ENCODE peak calls at places on chromosomes 1 and 21, in eight cellular contexts. G, I, B, R, K, C, Q and A are unnamed samples.

GRCh38 chr1:100597784-100598183 is 59.8 kb downstream of the GPR88 start:
- DNase-seq in C (no peak), R (no peak), Q (no peak), G (peak), B (no peak), I (peak), K (no peak), A (no peak)

GRCh38 chr1:183674339-183674738 is 21.2 kb upstream of the APOBEC4 start:
- DNase-seq in G (peak), K (no peak), R (no peak), I (peak), C (no peak), Q (no peak), B (no peak), A (no peak)

GRCh38 chr1:94144836-94145235 is 23.9 kb upstream of the ABCA4 start:
- DNase-seq in B (no peak), G (no peak), R (no peak), I (no peak), K (no peak), C (no peak), Q (no peak), A (no peak)

GRCh38 chr1:221031015-221031889 is 152.0 kb downstream of the HLX start:
- DNase-seq in R (no peak), C (no peak), Q (no peak), G (no peak), K (no peak), B (no peak), I (no peak), A (no peak)

GRCh38 chr1:37817481-37817880 is 9.5 kb upstream of the YRDC start:
- DNase-seq in K (no peak), G (no peak), B (no peak), I (peak), C (peak), Q (no peak), R (no peak), A (no peak)

GRCh38 chr1:10181154-10181553 is 29.2 kb upstream of the KIF1B start:
- DNase-seq in B (no peak), K (no peak), I (no peak), Q (no peak), C (no peak), G (no peak), R (no peak), A (no peak)

GRCh38 chr1:212413902-212414327 is 771 bp downstream of the PACC1 start:
- DNase-seq in I (peak), G (no peak), R (no peak), Q (no peak), C (peak), K (no peak), B (no peak), A (no peak)

GRCh38 chr1:205610781-205611473 is 20.9 kb downstream of the ELK4 start:
- DNase-seq in G (peak), K (no peak), Q (no peak), I (no peak), R (no peak), B (no peak), C (no peak), A (no peak)

GRCh38 chr1:47407481-47407880 is 8.6 kb upstream of the FOXE3 start:
- DNase-seq in C (no peak), R (no peak), B (no peak), K (no peak), I (no peak), Q (no peak), G (no peak), A (no peak)

GRCh38 chr1:201318504-201319340 is 35.4 kb downstream of the PKP1 start:
- DNase-seq in G (no peak), R (no peak), B (no peak), C (no peak), K (no peak), Q (no peak), I (no peak), A (no peak)

GRCh38 chr1:46520063-46520911 is 30.7 kb downstream of the DMBX1 start:
- DNase-seq in Q (no peak), R (no peak), C (peak), K (no peak), G (peak), I (peak), B (peak), A (no peak)

GRCh38 chr1:220485791-220486190 is 42.1 kb upstream of the MARK1 start:
- DNase-seq in R (no peak), Q (no peak), K (no peak), I (no peak), C (no peak), G (no peak), B (no peak), A (no peak)

GRCh38 chr1:2130871-2131289 is 63.7 kb downstream of the FAAP20 start:
- DNase-seq in I (no peak), K (no peak), R (no peak), G (no peak), C (no peak), B (no peak), Q (no peak), A (no peak)

GRCh38 chr1:2133879-2134215 is 60.7 kb downstream of the FAAP20 start:
- DNase-seq in K (no peak), Q (no peak), I (no peak), R (no peak), B (no peak), G (no peak), C (peak), A (no peak)

GRCh38 chr1:2133039-2133878 is 61.3 kb downstream of the FAAP20 start:
- DNase-seq in C (peak), K (peak), Q (peak), B (peak), G (peak), R (peak), I (peak), A (peak)

GRCh38 chr1:2134232-2134603 is 60.4 kb downstream of the FAAP20 start:
- DNase-seq in R (no peak), K (no peak), C (no peak), G (no peak), Q (no peak), B (no peak), I (no peak), A (no peak)

GRCh38 chr1:2132222-2133038 is 62.1 kb downstream of the FAAP20 start:
- DNase-seq in B (no peak), C (peak), R (no peak), I (peak), G (peak), Q (no peak), K (peak), A (peak)
- TF ChIP-seq CTCF in B (peak), C (peak), R (peak), I (peak), G (peak), Q (no peak), K (peak), A (peak)

GRCh38 chr21:14121719-14122118 is 89.0 kb downstream of the LIPI start:
- DNase-seq in K (no peak), G (no peak), I (no peak), C (no peak), B (no peak), R (peak), Q (no peak), A (no peak)

GRCh38 chr21:14115646-14116045 is 95.1 kb downstream of the LIPI start:
- DNase-seq in K (no peak), I (no peak), R (no peak), C (no peak), B (no peak), G (no peak), Q (no peak), A (no peak)

GRCh38 chr21:14116080-14116481 is 94.7 kb downstream of the LIPI start:
- DNase-seq in Q (peak), B (no peak), C (no peak), G (no peak), R (no peak), K (no peak), I (no peak), A (no peak)

GRCh38 chr21:14120091-14120734 is 90.5 kb downstream of the LIPI start:
- DNase-seq in C (peak), K (peak), R (peak), G (no peak), B (no peak), Q (peak), I (peak), A (peak)

GRCh38 chr21:14119038-14119437 is 91.7 kb downstream of the LIPI start:
- DNase-seq in B (no peak), C (peak), Q (no peak), G (no peak), R (no peak), I (no peak), K (no peak), A (no peak)
- TF ChIP-seq CTCF in B (no peak), C (peak), Q (peak), G (no peak), R (no peak), I (no peak), K (no peak), A (no peak)

GRCh38 chr1:51044834-51045233 is 57.2 kb upstream of the C1orf185 start:
- DNase-seq in R (peak), C (no peak), Q (no peak), K (no peak), G (no peak), B (no peak), I (peak), A (no peak)
- TF ChIP-seq CTCF in R (peak), C (no peak), Q (no peak), K (no peak), G (no peak), B (no peak), I (peak), A (peak)

DNA sequence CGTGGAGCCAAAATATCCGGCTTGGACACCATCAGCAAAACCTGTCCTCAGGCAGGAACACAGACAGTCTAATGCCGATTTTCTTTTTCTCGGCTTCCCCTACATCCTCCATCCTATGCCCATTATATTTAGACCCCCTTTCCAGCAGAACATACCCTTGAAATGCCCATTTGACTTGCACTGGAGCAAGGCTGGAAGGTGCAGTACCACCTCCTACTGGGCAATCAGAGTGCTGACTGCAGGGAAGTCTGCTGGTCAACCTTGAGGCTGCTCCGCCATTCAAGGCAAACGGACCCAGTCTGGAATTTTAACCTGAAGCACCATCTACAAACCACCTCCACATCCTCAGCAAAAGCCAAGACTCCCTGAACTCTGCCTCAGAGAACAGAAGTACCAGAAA is 79.5 kb downstream of the TIAM1 start:
- DNase-seq in C (no peak), I (no peak), K (no peak), Q (no peak), B (no peak), G (no peak), R (no peak), A (no peak)
- TF ChIP-seq CTCF in C (peak), I (no peak), K (no peak), Q (no peak), B (no peak), G (no peak), R (no peak), A (no peak)

DNA sequence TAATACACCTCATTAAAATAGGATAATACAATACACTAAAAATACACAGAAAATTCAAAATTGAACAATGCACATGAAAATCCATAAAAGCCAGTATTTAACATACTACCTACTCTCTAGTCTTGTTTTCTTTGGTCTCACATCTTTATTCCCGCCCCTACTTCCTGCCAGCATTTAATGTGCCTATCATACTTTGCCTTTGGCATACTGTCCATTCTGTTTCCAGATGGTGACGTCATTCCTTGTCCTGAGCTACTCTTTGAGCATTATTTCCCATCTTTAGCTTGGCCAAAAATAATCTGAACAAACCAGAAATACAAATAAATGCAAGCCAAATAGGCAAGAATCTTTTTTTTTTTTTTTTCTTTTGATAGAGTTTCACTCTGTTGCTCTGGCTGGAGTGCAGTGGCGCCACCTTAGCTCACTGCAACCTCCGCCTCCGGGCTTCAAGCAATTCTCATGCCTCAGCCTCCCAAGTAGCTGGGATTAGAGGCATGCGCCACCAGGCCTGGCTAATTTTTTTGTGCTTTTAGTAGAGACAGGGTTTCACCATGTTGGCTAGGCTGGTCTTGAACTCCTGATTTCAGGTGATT is 4.4 kb downstream of the HFM1 start:
- DNase-seq in Q (no peak), G (no peak), K (no peak), C (peak), R (no peak), I (peak), B (no peak), A (no peak)
- TF ChIP-seq CTCF in Q (no peak), G (no peak), K (no peak), C (peak), R (no peak), I (no peak), B (no peak), A (no peak)

DNA sequence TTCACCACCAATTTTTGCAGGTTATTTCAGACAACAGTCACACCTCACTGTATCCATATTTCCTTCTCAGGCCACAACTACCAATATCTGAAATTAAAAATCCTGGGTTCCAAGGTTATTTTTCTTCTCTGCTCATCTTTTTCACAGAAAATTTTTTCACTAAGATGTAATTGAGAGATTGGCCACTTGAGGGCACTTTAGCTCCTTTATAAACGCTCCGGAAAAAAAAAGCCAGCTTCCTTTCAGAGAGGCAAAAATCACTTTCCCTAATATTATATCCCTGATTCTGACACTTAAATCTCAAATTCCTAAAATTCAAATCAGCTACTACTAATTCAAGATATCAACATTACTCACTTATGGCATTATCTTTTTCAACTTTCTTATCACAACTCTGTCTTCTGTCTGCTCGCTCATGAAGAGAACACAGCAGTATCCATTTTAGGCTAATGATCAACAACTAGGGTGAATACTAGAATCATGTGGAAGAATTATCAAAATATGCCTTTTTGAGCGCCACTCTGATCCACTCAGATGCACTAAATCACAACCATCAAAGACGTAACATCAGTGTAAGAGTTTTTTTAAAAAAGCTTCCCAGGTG is 101.4 kb upstream of the RGS1 start:
- DNase-seq in Q (no peak), C (peak), B (no peak), G (no peak), K (peak), R (peak), I (peak), A (no peak)
- TF ChIP-seq CTCF in Q (peak), C (peak), B (peak), G (peak), K (peak), R (peak), I (peak), A (peak)

GRCh38 chr1:234620786-234621468 is 10.9 kb upstream of the IRF2BP2 start:
- DNase-seq in I (no peak), R (no peak), B (no peak), G (no peak), K (no peak), Q (no peak), C (no peak), A (no peak)
- TF ChIP-seq CTCF in I (no peak), R (no peak), B (no peak), G (no peak), K (no peak), Q (no peak), C (no peak), A (no peak)

GRCh38 chr1:206925116-206925736 is 3.5 kb upstream of the FCMR start:
- DNase-seq in G (no peak), Q (peak), K (no peak), B (no peak), R (peak), I (no peak), C (no peak), A (peak)
- TF ChIP-seq CTCF in G (no peak), Q (no peak), K (no peak), B (no peak), R (peak), I (no peak), C (peak), A (no peak)